ENCODE peak calls at places on chromosomes 1 and 21, in nine cellular contexts. N, E, A, M, P, Y, V, F and R are unnamed samples.

GRCh38 chr1:40241372-40241771 is 6.4 kb upstream of the TMCO2 start:
- DNase-seq in V (no peak), P (no peak), F (no peak), E (no peak), A (no peak), Y (no peak), M (no peak), N (no peak), R (no peak)

GRCh38 chr1:203996126-203996525 is 76.8 kb upstream of the SOX13 start:
- DNase-seq in P (peak), Y (no peak), N (no peak), V (no peak), F (peak), M (no peak), A (no peak), E (no peak), R (no peak)

GRCh38 chr1:150543500-150544143 is 5.6 kb upstream of the ADAMTSL4 start:
- DNase-seq in P (no peak), Y (peak), A (peak), V (no peak), N (no peak), M (no peak), E (no peak), F (no peak), R (no peak)

GRCh38 chr1:32066489-32066873 is 6.3 kb upstream of the TMEM39B start:
- DNase-seq in N (no peak), F (peak), V (peak), A (peak), Y (peak), M (peak), E (no peak), P (no peak), R (no peak)

GRCh38 chr1:30524840-30525617 is 198.4 kb downstream of the MATN1 start:
- DNase-seq in A (peak), N (no peak), Y (no peak), P (no peak), F (no peak), E (no peak), V (no peak), M (no peak), R (peak)

GRCh38 chr1:108570128-108570527 is 10.2 kb downstream of the EEIG2 start:
- DNase-seq in N (no peak), V (no peak), E (no peak), P (peak), M (no peak), F (no peak), Y (no peak), A (no peak), R (no peak)

GRCh38 chr1:54172614-54173312 is 20.0 kb upstream of the CDCP2 start:
- DNase-seq in A (no peak), M (no peak), Y (no peak), F (no peak), E (no peak), P (no peak), N (no peak), V (no peak), R (no peak)

GRCh38 chr1:28982198-28982597 is 67.8 kb downstream of the EPB41 start:
- DNase-seq in A (no peak), Y (no peak), M (no peak), E (no peak), P (no peak), F (no peak), N (no peak), V (no peak), R (no peak)

GRCh38 chr1:39139723-39140360 is 64.7 kb upstream of the MACF1 start:
- DNase-seq in P (no peak), N (no peak), A (no peak), M (no peak), Y (no peak), F (no peak), V (no peak), E (no peak), R (no peak)

GRCh38 chr1:48617227-48617626 is 145.2 kb upstream of the SPATA6 start:
- DNase-seq in V (no peak), E (no peak), P (no peak), N (no peak), A (no peak), M (no peak), Y (no peak), F (no peak), R (no peak)

GRCh38 chr1:19648689-19649088 is 4.6 kb downstream of the NBL1 start:
- DNase-seq in Y (no peak), N (no peak), F (no peak), M (no peak), V (no peak), E (no peak), A (no peak), P (peak), R (no peak)

GRCh38 chr1:183872406-183872805 is 67.5 kb downstream of the RGL1 start:
- DNase-seq in V (no peak), M (no peak), E (no peak), N (no peak), F (no peak), A (no peak), P (no peak), Y (no peak), R (no peak)

GRCh38 chr1:204867666-204868339 is 2.9 kb upstream of the NFASC start:
- DNase-seq in F (peak), Y (no peak), V (no peak), M (no peak), A (no peak), N (no peak), P (no peak), E (no peak), R (no peak)

GRCh38 chr1:47684518-47684917 is 246.7 kb downstream of the FOXD2 start:
- DNase-seq in A (no peak), V (no peak), Y (peak), N (no peak), E (no peak), P (peak), M (no peak), F (peak), R (peak)

GRCh38 chr1:100358210-100358609 is 5.9 kb downstream of the CDC14A start:
- DNase-seq in N (no peak), P (no peak), M (no peak), E (no peak), A (no peak), F (no peak), Y (no peak), V (no peak), R (no peak)

GRCh38 chr1:226681652-226682493 is 57.2 kb downstream of the ITPKB start:
- DNase-seq in A (no peak), E (no peak), F (peak), P (no peak), M (no peak), Y (no peak), V (no peak), N (peak), R (no peak)

GRCh38 chr1:2627746-2628145 is 5.1 kb downstream of the MMEL1 start:
- DNase-seq in Y (no peak), V (no peak), P (no peak), F (no peak), E (no peak), A (no peak), M (no peak), N (peak), R (no peak)

GRCh38 chr1:16195518-16195905 is 16.9 kb downstream of the ARHGEF19 start:
- DNase-seq in M (no peak), A (no peak), P (no peak), N (no peak), V (no peak), E (no peak), Y (no peak), F (no peak), R (no peak)

GRCh38 chr1:168300626-168301025 is 19.9 kb downstream of the TBX19 start:
- DNase-seq in N (no peak), P (no peak), V (no peak), E (no peak), F (no peak), M (no peak), Y (no peak), A (no peak), R (no peak)

DNA sequence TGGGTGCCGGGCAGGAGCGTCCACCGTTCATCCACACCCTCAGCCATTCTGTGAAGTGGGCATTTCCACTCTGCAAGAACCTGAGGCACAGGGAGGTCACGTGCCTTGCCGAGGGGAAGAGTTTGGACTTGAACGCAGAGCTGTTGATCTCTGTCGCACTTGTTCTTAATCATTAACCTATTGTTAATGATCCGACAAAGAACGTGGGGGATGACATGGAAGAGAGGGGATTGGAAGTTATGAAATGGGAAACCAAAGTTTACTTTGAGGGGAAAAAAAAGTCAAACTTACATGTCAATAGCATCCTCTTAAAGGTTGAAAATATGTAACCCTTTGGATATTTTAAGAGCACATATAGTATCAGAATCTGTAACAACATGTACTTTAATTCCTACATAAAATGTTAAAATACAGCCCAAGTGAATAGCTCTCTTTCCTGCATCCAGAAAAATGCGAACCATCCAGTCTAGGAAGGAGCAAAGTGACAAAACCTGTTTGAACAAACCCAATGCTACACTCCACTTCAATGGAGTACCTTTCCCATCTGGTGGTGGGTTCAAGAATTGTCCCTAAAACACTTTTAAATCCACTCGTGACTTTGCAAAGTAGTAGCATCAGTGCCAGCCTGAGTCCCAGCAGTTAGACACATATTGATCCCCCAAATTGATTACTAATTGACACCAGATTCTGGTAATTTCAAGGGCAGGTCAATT is 75.5 kb downstream of the SETD4 start:
- DNase-seq in E (no peak), N (no peak), A (no peak), F (no peak), V (no peak), M (no peak), Y (no peak), P (no peak), R (no peak)
- TF ChIP-seq CTCF in E (peak), N (no peak), A (no peak), F (no peak), V (no peak), M (no peak), Y (no peak), P (peak), R (no peak)

GRCh38 chr21:21246007-21246406 is 247.8 kb downstream of the NCAM2 start:
- DNase-seq in M (no peak), Y (no peak), P (no peak), N (no peak), A (no peak), F (no peak), E (no peak), V (no peak), R (no peak)

DNA sequence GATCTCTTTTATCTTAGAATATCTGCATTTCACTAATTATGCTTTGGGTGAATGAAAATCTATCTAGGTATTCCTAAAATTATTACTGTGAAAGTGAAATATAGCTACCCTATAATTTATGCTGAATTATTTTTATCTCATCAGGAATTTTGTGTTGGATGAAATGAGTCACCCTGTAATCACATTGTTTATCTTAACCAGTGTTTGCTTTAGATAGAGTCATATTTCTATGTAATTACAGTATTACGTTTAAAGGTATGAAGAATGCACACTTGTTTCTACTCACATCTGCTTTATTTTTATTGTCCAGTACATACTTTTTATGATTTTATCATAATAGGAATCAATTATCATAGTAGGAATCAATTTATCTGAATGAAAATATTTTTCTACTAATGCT is 249.2 kb downstream of the NCAM2 start:
- DNase-seq in V (no peak), N (no peak), Y (no peak), E (no peak), A (no peak), P (no peak), F (no peak), M (no peak), R (no peak)
- TF ChIP-seq CTCF in V (no peak), N (no peak), Y (no peak), E (no peak), A (no peak), P (no peak), F (no peak), M (no peak), R (no peak)

DNA sequence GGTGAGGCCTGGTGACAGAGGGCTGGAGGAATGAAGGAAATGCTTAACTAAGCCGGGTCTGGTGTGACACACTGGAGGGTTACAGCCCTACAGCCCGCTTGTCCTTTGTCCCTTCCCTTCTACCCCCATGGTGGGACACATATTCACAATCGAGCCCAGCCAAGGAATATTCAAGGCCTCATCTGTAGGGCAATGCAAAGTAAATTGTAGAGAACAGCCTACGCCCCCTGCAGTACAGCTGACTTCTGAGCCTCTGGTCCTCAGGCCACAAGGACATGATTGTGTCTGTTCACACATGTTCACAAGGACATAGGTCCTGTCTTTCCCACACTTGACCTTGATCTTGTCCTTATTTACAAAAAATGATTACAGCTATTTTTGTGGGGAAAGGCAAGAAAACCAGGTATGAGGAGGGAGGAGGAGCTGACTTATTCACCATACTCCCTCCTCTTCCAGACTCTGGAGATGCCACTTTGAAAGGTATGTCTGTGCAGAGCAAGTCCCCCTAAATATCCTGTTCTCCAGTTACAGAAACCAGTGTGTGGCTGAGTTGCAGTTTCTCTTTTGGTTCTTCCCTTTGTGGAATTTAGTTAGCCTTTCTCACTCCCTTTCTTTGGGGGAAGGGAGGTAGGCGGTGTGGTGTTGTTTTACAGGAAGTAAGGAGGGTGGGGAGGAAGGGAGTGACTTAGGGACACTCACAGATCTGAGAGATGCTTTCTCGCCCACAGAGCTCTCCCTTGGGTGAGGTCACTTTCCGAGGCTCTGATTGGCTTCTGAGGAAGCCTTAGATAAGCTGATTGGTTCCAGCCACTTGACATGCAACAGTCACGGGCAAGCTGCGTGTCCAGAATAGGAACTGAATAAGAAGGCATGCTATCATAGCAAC is 14.6 kb downstream of the POLR3GL start:
- DNase-seq in N (peak), P (peak), M (peak), A (peak), F (peak), V (peak), Y (peak), E (no peak), R (peak)
- TF ChIP-seq CTCF in N (no peak), P (peak), M (no peak), A (no peak), F (peak), V (peak), Y (no peak), E (peak), R (peak)

GRCh38 chr1:198676253-198676652 is 37.4 kb downstream of the PTPRC start:
- DNase-seq in F (no peak), Y (no peak), P (no peak), E (no peak), V (no peak), M (no peak), N (no peak), A (no peak), R (no peak)
- TF ChIP-seq CTCF in F (no peak), Y (no peak), P (no peak), E (no peak), V (no peak), M (no peak), N (no peak), A (no peak), R (no peak)

GRCh38 chr1:42734201-42735035 is 5.6 kb downstream of the CLDN19 start:
- DNase-seq in A (no peak), E (no peak), N (no peak), F (no peak), M (no peak), P (no peak), Y (no peak), V (peak), R (peak)

GRCh38 chr1:42730002-42730401 is 10.0 kb downstream of the CLDN19 start:
- DNase-seq in E (no peak), P (no peak), A (no peak), Y (no peak), M (no peak), N (no peak), V (no peak), F (no peak), R (peak)

GRCh38 chr1:42732126-42732680 is 7.8 kb downstream of the CLDN19 start:
- DNase-seq in N (no peak), E (no peak), P (no peak), A (no peak), F (no peak), Y (peak), V (peak), M (no peak), R (no peak)

GRCh38 chr1:42733415-42734200 is 6.4 kb downstream of the CLDN19 start:
- DNase-seq in N (no peak), M (no peak), A (no peak), F (no peak), V (peak), Y (no peak), P (no peak), E (no peak), R (no peak)

GRCh38 chr1:42730988-42731387 is 9.0 kb downstream of the CLDN19 start:
- DNase-seq in V (no peak), P (no peak), N (no peak), A (no peak), M (no peak), F (no peak), E (no peak), Y (peak), R (peak)
- TF ChIP-seq CTCF in V (no peak), P (peak), N (no peak), A (no peak), M (no peak), F (no peak), E (no peak), Y (no peak), R (no peak)

DNA sequence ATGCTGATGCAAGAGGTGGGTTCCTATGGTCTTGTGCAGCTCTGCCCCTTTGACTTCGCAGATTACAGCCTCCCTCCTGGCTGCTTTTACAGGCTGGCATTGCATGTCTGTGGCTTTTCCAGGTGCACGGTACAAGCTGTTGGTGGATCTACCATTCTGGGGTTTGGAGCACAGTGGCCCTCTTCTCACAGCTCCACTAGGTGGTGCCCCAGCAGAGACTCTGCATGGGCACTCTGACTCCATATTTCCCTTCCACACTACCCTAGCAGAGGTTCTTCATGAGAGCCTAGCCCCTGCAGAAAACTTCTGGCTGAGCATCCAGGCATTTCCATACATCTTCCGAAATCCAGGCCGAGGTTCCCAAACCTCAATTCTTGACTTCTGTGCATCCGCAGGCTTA is 989.0 kb downstream of the PLA2G4A start:
- DNase-seq in M (no peak), Y (no peak), E (no peak), N (no peak), F (no peak), V (no peak), P (no peak), A (no peak), R (no peak)
- TF ChIP-seq CTCF in M (no peak), Y (no peak), E (no peak), N (no peak), F (no peak), V (no peak), P (no peak), A (no peak), R (no peak)